ENCODE peak calls at places on chromosomes 2 and 18, in seven cellular contexts. O is AG10803, J is A549, W is GM12865, X is heart right ventricle, S is DND-41, K is astrocyte of the cerebellum. Q is an unnamed sample.

GRCh38 chr2:176087330-176088047 is 3.7 kb upstream of the EVX2 start:
- DNase-seq in O (no peak), J (no peak), W (no peak), X (no peak), S (no peak), K (no peak), Q (no peak)

GRCh38 chr2:84768840-84769239 is 112.0 kb downstream of the TRABD2A start:
- DNase-seq in O (no peak), J (no peak), W (no peak), X (no peak), S (no peak), K (no peak), Q (no peak)

GRCh38 chr2:199228887-199229819 is 228.6 kb downstream of the SATB2 start:
- DNase-seq in O (peak; percentile 97), J (peak; percentile 19), W (peak; percentile 88), X (no peak), S (peak; percentile 26), K (peak; percentile 93), Q (peak; percentile 50)

GRCh38 chr18:48868468-48869466 is 82.0 kb downstream of the SMAD7 start:
- DNase-seq in O (no peak), J (peak; percentile 51), W (peak; percentile 93), X (no peak), S (no peak), K (no peak), Q (peak; percentile 47)

GRCh38 chr2:160932960-160933359 is 227.3 kb upstream of the TANK start:
- DNase-seq in O (peak; percentile 85), J (peak; percentile 84), W (no peak), X (no peak), S (no peak), K (no peak), Q (no peak)

GRCh38 chr2:96157649-96158553 is 12.7 kb upstream of the DUSP2 start:
- DNase-seq in O (no peak), J (no peak), W (peak; percentile 91), X (no peak), S (no peak), K (no peak), Q (no peak)

GRCh38 chr18:332007-332406 is 64.2 kb upstream of the THOC1 start:
- DNase-seq in O (no peak), J (no peak), W (no peak), X (no peak), S (no peak), K (no peak), Q (no peak)

GRCh38 chr2:238158018-238158806 is 558 bp upstream of the ERFE start:
- DNase-seq in O (no peak), J (no peak), W (no peak), X (no peak), S (no peak), K (no peak), Q (no peak)

GRCh38 chr2:11835403-11835802 is 89.0 kb downstream of the LPIN1 start:
- DNase-seq in O (no peak), J (no peak), W (no peak), X (no peak), S (no peak), K (no peak), Q (no peak)

GRCh38 chr2:66057844-66058243 is 377.1 kb upstream of the MEIS1 start:
- DNase-seq in O (no peak), J (no peak), W (no peak), X (no peak), S (no peak), K (no peak), Q (no peak)

GRCh38 chr2:30400151-30400954 is 46.7 kb upstream of the LCLAT1 start:
- DNase-seq in O (peak; percentile 79), J (no peak), W (no peak), X (no peak), S (no peak), K (no peak), Q (no peak)

DNA sequence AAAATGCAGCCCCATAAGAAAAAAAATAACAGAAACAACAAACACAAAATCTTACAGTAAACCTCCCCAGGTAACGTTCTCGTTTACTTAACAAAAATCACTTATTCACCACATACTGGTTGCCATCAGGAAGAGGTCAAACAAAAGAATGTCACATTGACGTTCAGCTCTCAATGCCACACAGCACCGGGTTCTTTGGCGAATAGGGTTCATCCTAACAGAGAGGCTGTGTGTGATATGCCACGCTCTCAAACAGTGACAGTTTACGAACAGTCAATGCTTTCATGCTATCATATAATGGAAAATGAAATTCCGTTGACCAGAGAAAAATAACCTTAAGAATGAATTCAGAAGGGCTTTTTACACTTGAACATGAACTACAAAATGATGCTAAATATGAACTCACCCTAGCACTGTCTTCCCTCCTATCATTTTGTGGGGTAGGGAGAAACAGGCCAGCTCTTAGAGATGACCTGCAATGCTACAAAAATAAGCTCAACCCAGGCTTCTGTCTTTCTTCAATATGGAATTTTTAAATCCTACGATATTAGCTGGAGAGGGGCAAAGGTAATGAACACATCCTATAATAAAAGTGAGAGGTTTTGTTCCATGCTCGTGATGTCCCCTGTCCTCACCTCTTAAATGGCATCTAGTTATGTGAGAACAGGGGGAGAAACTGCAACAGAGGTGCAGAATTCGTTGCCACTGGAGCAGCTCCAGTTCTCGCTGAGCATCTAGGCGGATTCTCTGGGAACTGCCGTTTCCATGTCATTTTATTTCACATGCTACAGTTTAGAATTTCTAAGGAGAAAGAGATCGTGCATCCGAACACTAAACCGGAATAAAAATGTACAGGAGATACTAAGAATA is 1.8 kb downstream of the TMEM163 start:
- DNase-seq in O (no peak), J (no peak), W (no peak), X (no peak), S (no peak), K (no peak), Q (no peak)
- H3K4me3 ChIP-seq in O (no peak overlapping the region), J (no peak overlapping the region), W (no peak overlapping the region), X (peak overlapping the region; percentile 51), S (no peak overlapping the region), K (no peak overlapping the region), Q (no peak overlapping the region)

GRCh38 chr18:60413944-60414547 is 41.5 kb upstream of the MC4R start:
- DNase-seq in O (peak; percentile 27), J (peak; percentile 11), W (peak; percentile 29), X (no peak), S (peak; percentile 45), K (no peak), Q (no peak)
- TF ChIP-seq CTCF in O (peak; percentile 54), J (peak; percentile 43), W (peak; percentile 47), X (no peak), S (peak; percentile 66), K (peak; percentile 68), Q (peak; percentile 58)

DNA sequence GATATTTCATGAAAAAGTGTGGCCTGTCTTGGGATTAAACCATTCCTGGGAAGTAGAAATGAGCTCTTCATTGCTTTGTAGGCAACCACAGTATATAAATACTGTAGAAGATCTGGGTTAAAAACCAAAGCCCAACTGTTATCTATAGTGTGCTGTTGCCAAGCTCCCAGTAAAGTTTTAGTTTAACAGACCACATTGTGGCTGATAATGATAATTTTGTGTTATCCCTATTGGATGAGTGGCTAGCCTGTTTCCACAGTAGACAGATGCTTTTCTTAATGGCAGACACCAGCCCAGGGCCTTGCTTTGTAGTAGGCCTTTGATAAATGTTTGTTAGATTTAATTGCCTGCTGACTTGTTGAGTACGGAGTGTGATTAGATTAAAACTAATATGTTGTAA is 52.1 kb downstream of the FMNL2 start:
- DNase-seq in O (no peak), J (no peak), W (no peak), X (no peak), S (no peak), K (no peak), Q (no peak)
- H3K4me3 ChIP-seq in O (no peak overlapping the region), J (no peak overlapping the region), W (no peak overlapping the region), X (no peak overlapping the region), S (no peak overlapping the region), K (no peak overlapping the region), Q (no peak overlapping the region)

DNA sequence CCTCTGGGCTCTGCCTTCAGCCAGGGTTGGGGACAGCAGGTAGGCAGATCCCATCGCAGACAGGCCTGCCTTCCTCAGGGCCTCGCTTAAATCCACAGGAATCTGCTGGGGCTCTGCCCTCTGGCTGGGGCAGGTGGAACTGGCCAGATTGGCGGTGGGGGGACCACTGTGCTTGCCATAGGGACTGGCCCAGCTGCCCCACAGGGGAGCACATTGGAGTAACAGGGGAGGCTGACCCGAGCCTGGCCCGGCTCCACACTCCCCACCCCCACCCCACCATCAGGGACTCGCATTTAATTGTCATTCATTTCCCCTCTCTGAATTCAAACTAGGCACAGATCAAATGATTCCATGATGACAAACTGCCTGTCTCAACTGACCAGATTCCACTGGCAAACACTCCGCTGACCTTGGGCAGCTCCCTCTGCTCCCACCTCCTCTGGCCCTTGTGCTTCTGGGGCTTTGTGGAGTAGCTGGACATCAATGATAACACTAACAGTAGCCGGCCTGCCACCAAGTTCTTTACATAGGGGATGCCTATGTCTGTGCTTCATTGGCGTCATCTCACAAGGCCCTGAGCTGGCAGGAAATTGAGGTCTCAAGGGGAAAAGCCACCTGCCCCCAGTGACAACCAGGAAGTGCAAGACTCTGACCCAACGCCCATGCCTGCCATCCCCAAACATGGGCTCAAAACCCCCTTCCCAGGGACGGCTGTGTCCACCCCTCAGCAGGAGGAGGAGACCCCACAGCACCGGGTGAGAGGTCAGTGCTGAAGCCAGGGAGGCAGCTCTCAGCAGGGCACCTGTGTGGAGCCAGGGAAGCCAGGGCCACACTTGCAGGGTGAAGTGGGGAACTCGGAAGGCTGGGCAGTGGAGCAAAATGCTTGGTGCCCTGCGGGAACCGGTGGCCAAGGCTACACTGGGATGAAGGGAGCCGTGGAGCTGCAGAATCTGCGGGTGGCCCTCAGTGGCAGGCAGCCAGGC is 2.1 kb upstream of the B3GNT7 start:
- DNase-seq in O (no peak), J (peak; percentile 24), W (peak; percentile 90), X (no peak), S (peak; percentile 36), K (no peak), Q (no peak)
- TF ChIP-seq CTCF in O (no peak), J (no peak), W (peak; percentile 20), X (peak; percentile 31), S (no peak), K (no peak), Q (peak; percentile 52)

DNA sequence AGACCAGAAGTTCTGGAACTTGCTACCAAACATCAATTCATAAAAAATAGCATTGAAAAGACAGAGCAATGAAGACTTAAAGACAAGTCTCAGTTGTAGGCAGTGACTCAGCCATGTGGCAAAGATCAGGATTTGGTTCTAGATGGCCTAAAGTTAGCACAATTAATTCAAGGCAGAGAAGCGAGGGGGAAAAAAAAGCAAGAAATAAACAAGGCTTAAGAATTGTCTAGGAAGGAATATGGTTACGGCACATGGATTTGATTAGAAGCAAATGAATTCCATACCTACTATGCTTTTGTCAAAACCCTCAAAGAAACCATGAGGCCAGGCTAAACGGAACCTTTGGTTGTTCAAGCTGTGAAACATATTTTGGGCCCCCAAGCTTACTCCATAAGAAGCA is 362.2 kb upstream of the KCNH7 start:
- DNase-seq in O (peak; percentile 39), J (no peak), W (no peak), X (no peak), S (no peak), K (no peak), Q (no peak)
- H3K4me3 ChIP-seq in O (no peak overlapping the region), J (no peak overlapping the region), W (no peak overlapping the region), X (no peak overlapping the region), S (no peak overlapping the region), K (no peak overlapping the region), Q (no peak overlapping the region)